ENCODE peak calls at places on chromosomes 7 and 10, in ten cellular contexts. X, Y, Q, R, L, Z, G, J, O and F are unnamed samples.

GRCh38 chr7:17534348-17534747 is 235.9 kb downstream of the AHR start:
- DNase-seq in R (no peak), X (no peak), G (no peak), Z (no peak), O (no peak), Q (no peak), J (no peak), L (no peak), Y (no peak), F (no peak)

GRCh38 chr7:128410092-128410665 is 397 bp upstream of the IMPDH1 start:
- DNase-seq in J (peak), L (no peak), R (peak), O (no peak), Y (peak), Z (peak), X (peak), G (peak), Q (peak), F (peak)

GRCh38 chr10:97713351-97713827 is at the start of gene MARVELD1:
- DNase-seq in R (peak), Q (no peak), L (peak), X (no peak), J (peak), O (peak), G (peak), Z (peak), Y (peak), F (no peak)

GRCh38 chr7:121102619-121103018 is 114.1 kb downstream of the CPED1 start:
- DNase-seq in R (no peak), X (peak), L (no peak), G (no peak), Q (no peak), J (peak), Y (no peak), O (no peak), Z (no peak), F (no peak)

GRCh38 chr7:84060760-84061261 is 133.8 kb downstream of the SEMA3A start:
- DNase-seq in L (no peak), J (no peak), Z (no peak), Y (no peak), X (no peak), G (no peak), R (no peak), O (no peak), Q (no peak), F (no peak)

GRCh38 chr10:125848857-125849256 is 25.5 kb downstream of the BCCIP start:
- DNase-seq in Z (no peak), G (no peak), Y (no peak), J (no peak), Q (no peak), L (no peak), X (no peak), O (no peak), R (no peak), F (no peak)

GRCh38 chr7:158476303-158476932 is 111.2 kb downstream of the PTPRN2 start:
- DNase-seq in Y (no peak), O (no peak), Q (no peak), R (no peak), X (no peak), Z (no peak), L (no peak), G (no peak), J (no peak), F (no peak)

GRCh38 chr7:73715648-73716317 is 3.7 kb downstream of the STX1A start:
- DNase-seq in L (no peak), Y (no peak), X (peak), J (no peak), R (peak), Z (no peak), G (no peak), Q (peak), O (no peak), F (no peak)

GRCh38 chr7:90824386-90825307 is 228.5 kb downstream of the CDK14 start:
- DNase-seq in R (no peak), L (no peak), Q (no peak), O (no peak), G (no peak), Z (no peak), X (no peak), Y (no peak), J (no peak), F (no peak)

GRCh38 chr7:5394264-5395105 is 29.1 kb downstream of the TNRC18 start:
- DNase-seq in Q (no peak), X (no peak), R (no peak), J (no peak), Z (no peak), L (no peak), O (no peak), G (no peak), Y (no peak), F (no peak)

DNA sequence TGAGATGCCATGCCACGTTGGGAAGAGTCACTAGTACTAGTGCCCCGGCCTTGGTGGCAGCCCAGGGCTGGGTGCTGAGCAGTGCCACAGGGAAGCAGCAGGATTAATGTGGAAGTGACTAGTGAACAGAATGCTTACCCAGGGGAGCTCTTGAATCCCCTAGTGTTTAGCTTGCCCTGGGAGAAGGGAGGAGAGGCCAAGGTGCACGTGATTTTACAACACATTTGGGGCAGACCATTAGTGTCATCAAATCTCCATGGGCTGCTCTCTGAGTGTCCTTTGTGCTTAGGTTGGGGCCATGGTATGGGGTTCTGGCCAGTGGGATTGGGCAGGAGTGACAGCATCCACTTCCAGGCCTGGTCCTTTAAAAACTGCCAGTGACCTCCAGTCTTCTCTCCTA is 37.5 kb downstream of the ARHGAP22 start:
- DNase-seq in Y (no peak), R (no peak), X (no peak), Q (no peak), L (no peak), G (no peak), O (no peak), J (no peak), Z (no peak), F (no peak)
- TF ChIP-seq POLR2AphosphoS5 in Y (no peak), R (no peak), X (no peak), Q (no peak), L (no peak), G (no peak), O (no peak), J (no peak), Z (no peak), F (no peak)

DNA sequence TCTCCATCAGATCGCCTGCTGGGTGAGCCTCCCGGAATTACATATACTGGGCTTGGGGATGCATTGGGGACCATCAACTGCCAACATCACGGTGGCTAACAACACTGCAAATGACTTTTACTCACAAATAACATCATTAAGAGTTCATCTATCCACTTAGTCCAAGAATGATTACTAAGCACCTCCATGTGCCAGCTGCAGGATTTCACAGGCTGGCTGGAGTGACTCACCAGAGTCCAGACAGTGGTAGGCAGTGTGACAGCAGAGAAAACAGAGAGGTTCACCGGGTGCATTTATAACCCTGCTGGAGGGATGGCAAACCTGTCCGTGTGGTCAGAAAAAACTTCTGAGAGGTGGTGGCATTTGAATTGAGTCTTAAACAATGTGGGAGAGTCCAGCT is 3.2 kb upstream of the IGFBP3 start:
- DNase-seq in Z (no peak), Q (no peak), L (no peak), O (no peak), X (no peak), Y (no peak), G (peak), R (no peak), J (no peak), F (no peak)
- TF ChIP-seq POLR2AphosphoS5 in Z (no peak), Q (no peak), L (no peak), O (no peak), X (no peak), Y (no peak), G (peak), R (no peak), J (no peak), F (no peak)

GRCh38 chr10:71769279-71769823 is 4.0 kb downstream of the VSIR start:
- DNase-seq in Z (no peak), L (no peak), J (peak), Q (no peak), G (no peak), O (no peak), R (peak), X (no peak), Y (no peak), F (peak)
- TF ChIP-seq POLR2AphosphoS5 in Z (no peak), L (no peak), J (no peak), Q (no peak), G (no peak), O (no peak), R (peak), X (no peak), Y (no peak), F (peak)

DNA sequence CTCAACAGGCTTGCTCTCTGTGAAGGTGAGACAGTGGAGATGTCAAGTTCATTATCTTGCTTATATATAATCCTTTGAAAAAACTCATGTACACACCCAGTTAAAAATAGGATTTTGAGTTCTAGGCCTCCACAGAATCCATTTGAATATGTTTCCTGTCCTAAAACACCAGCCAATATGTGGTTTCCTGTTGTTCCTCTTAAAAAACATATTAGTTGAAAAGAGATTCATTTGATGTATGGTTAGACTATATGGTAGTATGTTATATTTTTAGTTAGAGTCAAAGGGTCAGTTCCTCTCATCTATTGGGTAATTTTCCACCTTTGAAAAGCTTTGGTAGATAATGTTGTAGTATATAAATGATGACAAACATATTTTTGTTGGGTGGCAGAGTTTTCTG is 16.0 kb downstream of the PPP1R9A start:
- DNase-seq in Q (no peak), J (no peak), X (no peak), O (no peak), Y (no peak), Z (no peak), L (no peak), R (no peak), G (no peak), F (no peak)
- TF ChIP-seq POLR2AphosphoS5 in Q (no peak), J (no peak), X (no peak), O (no peak), Y (no peak), Z (no peak), L (no peak), R (no peak), G (no peak), F (no peak)

GRCh38 chr10:128008521-128009250 is 101.8 kb downstream of the PTPRE start:
- DNase-seq in Z (peak), L (no peak), Q (no peak), X (no peak), R (no peak), J (no peak), Y (no peak), O (no peak), G (no peak), F (no peak)
- TF ChIP-seq POLR2AphosphoS5 in Z (no peak), L (no peak), Q (no peak), X (no peak), R (no peak), J (no peak), Y (no peak), O (no peak), G (no peak), F (no peak)